ENCODE peak calls at places on chromosome 18, in ten cellular contexts. N, B, R, M, A, S, J, W, O and X are unnamed samples.

GRCh38 chr18:10953672-10954071 is 195.7 kb downstream of the PIEZO2 start:
- DNase-seq in N (no peak), B (no peak), R (no peak), M (no peak), A (no peak), S (no peak), J (peak; percentile 84), W (no peak), O (no peak), X (no peak)

GRCh38 chr18:38481576-38481975 is 916.0 kb upstream of the CELF4 start:
- DNase-seq in N (no peak), B (no peak), R (no peak), M (no peak), A (no peak), S (no peak), J (no peak), W (no peak), O (no peak), X (no peak)

GRCh38 chr18:75173125-75173432 is 35.9 kb downstream of the PTGR3 start:
- DNase-seq in N (peak; percentile 17), B (no peak), R (peak; percentile 35), M (peak; percentile 14), A (no peak), S (no peak), J (peak; percentile 64), W (no peak), O (no peak), X (peak; percentile 27)

GRCh38 chr18:1806884-1807615 is 764.3 kb downstream of the METTL4 start:
- DNase-seq in N (no peak), B (no peak), R (peak; percentile 52), M (no peak), A (no peak), S (no peak), J (no peak), W (no peak), O (no peak), X (no peak)

GRCh38 chr18:10065296-10065695 is 151.5 kb downstream of the VAPA start:
- DNase-seq in N (no peak), B (no peak), R (no peak), M (no peak), A (no peak), S (no peak), J (no peak), W (no peak), O (no peak), X (no peak)

GRCh38 chr18:34772887-34773286 is 62.8 kb downstream of the DTNA start:
- DNase-seq in N (peak; percentile 79), B (peak; percentile 73), R (no peak), M (peak; percentile 49), A (no peak), S (no peak), J (no peak), W (no peak), O (no peak), X (no peak)

GRCh38 chr18:32271649-32272324 is 81.9 kb downstream of the MEP1B start:
- DNase-seq in N (peak; percentile 55), B (peak; percentile 69), R (peak; percentile 83), M (peak; percentile 64), A (peak; percentile 16), S (peak; percentile 74), J (no peak), W (peak; percentile 48), O (no peak), X (peak; percentile 68)

GRCh38 chr18:22871809-22872525 is 61.2 kb upstream of the RBBP8 start:
- DNase-seq in N (peak; percentile 31), B (peak; percentile 34), R (peak; percentile 42), M (peak; percentile 5), A (no peak), S (no peak), J (no peak), W (no peak), O (no peak), X (no peak)

GRCh38 chr18:31230495-31230894 is 67.8 kb upstream of the DSC1 start:
- DNase-seq in N (peak; percentile 86), B (no peak), R (no peak), M (no peak), A (peak; percentile 89), S (peak; percentile 35), J (peak; percentile 52), W (no peak), O (no peak), X (peak; percentile 26)

GRCh38 chr18:1014951-1015627 is 110.4 kb downstream of the ADCYAP1 start:
- DNase-seq in N (no peak), B (peak; percentile 22), R (peak; percentile 87), M (no peak), A (no peak), S (peak; percentile 25), J (no peak), W (no peak), O (no peak), X (no peak)

GRCh38 chr18:35688757-35689156 is 107.2 kb downstream of the GALNT1 start:
- DNase-seq in N (no peak), B (no peak), R (no peak), M (no peak), A (no peak), S (no peak), J (peak; percentile 35), W (peak; percentile 38), O (no peak), X (no peak)

GRCh38 chr18:5542393-5543035 is 1.3 kb downstream of the EPB41L3 start:
- DNase-seq in N (peak; percentile 26), B (peak; percentile 55), R (peak; percentile 50), M (peak; percentile 26), A (no peak), S (peak; percentile 30), J (no peak), W (no peak), O (no peak), X (peak; percentile 23)

GRCh38 chr18:48888681-48889080 is 62.1 kb downstream of the SMAD7 start:
- DNase-seq in N (no peak), B (no peak), R (no peak), M (no peak), A (no peak), S (no peak), J (no peak), W (no peak), O (no peak), X (no peak)

GRCh38 chr18:21117385-21118135 is 5.9 kb upstream of the ROCK1 start:
- DNase-seq in N (peak; percentile 92), B (peak; percentile 92), R (peak; percentile 45), M (peak; percentile 81), A (no peak), S (peak; percentile 35), J (no peak), W (no peak), O (no peak), X (peak; percentile 31)

GRCh38 chr18:24052053-24052452 is 37.5 kb downstream of the TTC39C start:
- DNase-seq in N (no peak), B (no peak), R (no peak), M (peak; percentile 67), A (no peak), S (no peak), J (no peak), W (no peak), O (no peak), X (peak; percentile 35)

GRCh38 chr18:48949606-48950535 is 894 bp downstream of the SMAD7 start:
- DNase-seq in N (peak; percentile 60), B (peak; percentile 74), R (peak; percentile 90), M (peak; percentile 62), A (no peak), S (peak; percentile 58), J (no peak), W (peak; percentile 27), O (peak; percentile 79), X (peak; percentile 60)

GRCh38 chr18:35005963-35006577 is 35.1 kb upstream of the MAPRE2 start:
- DNase-seq in N (peak; percentile 70), B (peak; percentile 74), R (peak; percentile 89), M (peak; percentile 82), A (peak; percentile 71), S (peak; percentile 95), J (no peak), W (peak; percentile 20), O (no peak), X (peak; percentile 70)

GRCh38 chr18:9803698-9804516 is 81.9 kb upstream of the TXNDC2 start:
- DNase-seq in N (no peak), B (peak; percentile 22), R (peak; percentile 13), M (no peak), A (no peak), S (peak; percentile 28), J (no peak), W (peak; percentile 42), O (peak; percentile 61), X (peak; percentile 48)

DNA sequence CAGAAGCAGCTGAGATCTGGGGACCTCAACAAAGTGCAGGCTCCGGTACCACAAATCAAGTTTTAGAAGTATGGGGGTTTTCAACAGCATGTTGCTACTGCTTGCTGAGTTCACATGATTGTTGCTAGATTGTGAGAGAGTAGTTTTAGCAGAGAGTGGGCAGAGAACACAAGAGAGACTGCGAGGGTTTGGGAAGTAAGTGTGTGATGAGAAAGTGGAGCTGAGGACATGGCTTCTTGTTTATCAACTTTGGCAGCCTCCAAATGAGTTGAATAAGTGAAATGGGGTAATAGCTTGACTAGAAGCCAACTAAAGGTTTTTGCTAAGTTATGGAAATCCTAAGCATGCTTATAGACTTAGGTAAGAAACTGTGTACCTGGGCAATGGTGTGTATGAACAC is 135.2 kb downstream of the CHST9 start:
- DNase-seq in N (no peak), B (no peak), R (no peak), M (no peak), A (no peak), S (no peak), J (no peak), W (no peak), O (no peak), X (no peak)
- H2AFZ ChIP-seq in N (no peak overlapping the region), B (no peak overlapping the region), R (no peak overlapping the region), M (no peak overlapping the region), A (no peak overlapping the region), S (no peak overlapping the region), J (no peak overlapping the region), W (no peak overlapping the region), O (no peak overlapping the region), X (no peak overlapping the region)

DNA sequence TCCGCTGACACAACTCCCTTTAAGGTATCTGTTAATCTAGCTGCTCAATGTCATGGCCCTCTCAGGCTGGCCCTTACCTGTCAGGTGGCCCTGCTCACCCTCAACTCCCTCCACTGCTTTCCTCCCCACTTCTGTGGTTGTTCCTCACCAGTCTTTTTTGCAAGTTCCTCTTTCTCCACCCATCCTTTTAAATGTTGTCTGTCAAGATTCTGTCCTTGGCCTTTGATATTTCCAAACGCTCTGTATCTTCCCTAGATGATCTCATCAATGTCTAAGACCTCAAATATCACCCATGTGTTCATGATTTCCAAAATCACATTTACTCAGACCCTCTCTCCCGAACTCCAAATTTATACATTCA is 3.5 kb downstream of the PTPN2 start:
- DNase-seq in N (no peak), B (no peak), R (no peak), M (no peak), A (no peak), S (peak; percentile 8), J (no peak), W (no peak), O (no peak), X (no peak)
- H3K4me3 ChIP-seq in N (no peak overlapping the region), B (no peak overlapping the region), R (peak overlapping the region; percentile 1), M (no peak overlapping the region), A (no peak overlapping the region), S (no peak overlapping the region), J (peak overlapping the region; percentile 57), W (no peak overlapping the region), O (no peak overlapping the region), X (no peak overlapping the region)

GRCh38 chr18:59864446-59864764 is 35.4 kb upstream of the PMAIP1 start:
- DNase-seq in N (no peak), B (no peak), R (no peak), M (no peak), A (no peak), S (no peak), J (no peak), W (no peak), O (no peak), X (no peak)
- H3K4me2 ChIP-seq in N (no peak overlapping the region), B (no peak overlapping the region), R (peak overlapping the region; percentile 6), M (no peak overlapping the region), A (no peak overlapping the region), S (no peak overlapping the region), J (no peak overlapping the region), W (no peak overlapping the region), O (peak overlapping the region; percentile 60), X (no peak overlapping the region)

GRCh38 chr18:40250218-40250617 is 1704.8 kb upstream of the PIK3C3 start:
- DNase-seq in N (no peak), B (no peak), R (no peak), M (peak; percentile 25), A (no peak), S (no peak), J (no peak), W (no peak), O (no peak), X (no peak)
- H2AFZ ChIP-seq in N (peak overlapping the region; percentile 13), B (no peak overlapping the region), R (no peak overlapping the region), M (no peak overlapping the region), A (no peak overlapping the region), S (no peak overlapping the region), J (no peak overlapping the region), W (no peak overlapping the region), O (no peak overlapping the region), X (no peak overlapping the region)